ENCODE peak calls at places on chromosomes 12 and 14, in seven cellular contexts. V is glutamatergic neuron, K is left ventricle myocardium inferior, N is HCT116, T is AG09309, D is H9, W is mammary epithelial cell. P is an unnamed sample.

GRCh38 chr12:56529656-56530055 is 8.0 kb downstream of the RBMS2 start:
- DNase-seq in D (no peak), V (no peak), W (peak), K (no peak), N (no peak), T (no peak), P (no peak)

GRCh38 chr12:100656806-100657205 is 83.3 kb downstream of the GAS2L3 start:
- DNase-seq in W (no peak), D (no peak), K (no peak), V (no peak), T (no peak), N (no peak), P (no peak)

GRCh38 chr14:63276492-63277342 is 42.0 kb downstream of the GPHB5 start:
- DNase-seq in D (no peak), K (no peak), T (peak), N (peak), V (no peak), W (peak), P (peak)

GRCh38 chr12:113591480-113591971 is 119.9 kb upstream of the LHX5 start:
- DNase-seq in W (no peak), D (peak), K (no peak), T (no peak), N (no peak), V (peak), P (no peak)

GRCh38 chr14:31229638-31230229 is 22.1 kb upstream of the HECTD1 start:
- DNase-seq in N (peak), W (peak), K (peak), D (peak), T (peak), V (no peak), P (peak)

GRCh38 chr14:65879218-65880009 is 466.9 kb downstream of the FUT8 start:
- DNase-seq in N (peak), T (peak), K (no peak), V (no peak), W (peak), D (no peak), P (peak)

GRCh38 chr14:76827696-76828301 is 1.6 kb downstream of the LRRC74A start:
- DNase-seq in N (no peak), T (no peak), D (no peak), W (no peak), V (no peak), K (peak), P (no peak)

GRCh38 chr12:55703976-55704761 is 3.5 kb downstream of the ITGA7 start:
- DNase-seq in K (no peak), T (no peak), D (no peak), W (no peak), N (no peak), V (no peak), P (no peak)

GRCh38 chr14:64823305-64823985 is 56.3 kb downstream of the SPTB start:
- DNase-seq in V (peak), K (peak), W (peak), T (no peak), N (peak), D (peak), P (no peak)

DNA sequence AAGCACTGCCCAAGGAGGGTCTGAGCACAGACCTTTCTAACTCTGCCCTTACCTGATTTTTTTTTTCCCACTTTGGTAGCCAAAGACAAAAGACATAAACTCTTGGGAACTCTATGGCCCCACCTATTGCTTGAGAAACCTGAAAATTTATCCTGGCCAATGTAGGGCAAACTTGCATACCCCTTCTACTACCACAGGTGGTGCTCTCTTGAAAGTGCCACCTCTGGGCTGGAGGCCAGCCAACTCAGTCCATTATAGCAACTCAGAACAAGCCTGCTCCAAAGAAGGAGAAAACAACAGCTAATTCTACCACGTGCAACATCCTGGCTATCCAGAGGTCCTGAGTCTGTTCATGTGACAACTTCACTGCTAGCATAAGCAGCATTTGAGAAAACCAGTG is 55.7 kb upstream of the ABCD2 start:
- DNase-seq in K (no peak), W (no peak), D (no peak), T (no peak), V (no peak), N (peak), P (no peak)
- TF ChIP-seq CTCF in K (no peak), W (no peak), D (peak), T (no peak), V (no peak), N (no peak), P (no peak)

DNA sequence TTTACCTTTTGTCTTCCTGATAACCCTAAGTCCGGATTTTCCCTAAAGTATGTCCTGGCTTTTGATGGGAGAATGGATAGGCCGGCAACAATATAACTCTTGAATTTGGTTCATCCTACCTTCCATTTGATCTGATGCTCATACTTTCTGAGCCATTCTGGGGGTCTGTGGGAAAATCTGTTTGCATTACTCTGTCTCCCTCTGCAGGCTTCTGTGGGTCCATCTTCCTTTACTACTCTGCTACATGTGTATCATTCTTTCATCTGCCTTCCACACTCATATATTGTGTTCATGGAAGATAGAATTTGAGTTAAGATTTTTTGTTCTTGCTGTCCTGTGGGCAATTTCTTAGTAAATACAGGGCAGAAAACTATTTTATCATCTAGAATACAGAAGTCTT is 101.5 kb downstream of the NAV3 start:
- DNase-seq in W (no peak), K (no peak), N (no peak), V (no peak), T (no peak), D (peak), P (no peak)
- TF ChIP-seq CTCF in W (no peak), K (no peak), N (peak), V (no peak), T (peak), D (peak), P (no peak)

GRCh38 chr12:122880668-122881067 is 15.3 kb downstream of the VPS37B start:
- DNase-seq in N (no peak), V (peak), K (no peak), D (no peak), T (no peak), W (no peak), P (no peak)
- TF ChIP-seq CTCF in N (peak), V (no peak), K (peak), D (peak), T (peak), W (peak), P (peak)

GRCh38 chr12:57638096-57638495 is 5.1 kb upstream of the B4GALNT1 start:
- DNase-seq in D (no peak), V (no peak), T (no peak), K (no peak), W (no peak), N (no peak), P (no peak)

GRCh38 chr12:57640156-57641042 is 7.4 kb upstream of the B4GALNT1 start:
- DNase-seq in T (no peak), N (no peak), W (no peak), V (no peak), K (no peak), D (no peak), P (no peak)

GRCh38 chr12:57632898-57633825 is at the start of gene B4GALNT1:
- DNase-seq in W (peak), T (no peak), K (peak), N (peak), D (peak), V (peak), P (no peak)

GRCh38 chr12:57641699-57642442 is 8.9 kb upstream of the B4GALNT1 start:
- DNase-seq in N (no peak), D (no peak), K (no peak), W (no peak), V (no peak), T (no peak), P (no peak)

DNA sequence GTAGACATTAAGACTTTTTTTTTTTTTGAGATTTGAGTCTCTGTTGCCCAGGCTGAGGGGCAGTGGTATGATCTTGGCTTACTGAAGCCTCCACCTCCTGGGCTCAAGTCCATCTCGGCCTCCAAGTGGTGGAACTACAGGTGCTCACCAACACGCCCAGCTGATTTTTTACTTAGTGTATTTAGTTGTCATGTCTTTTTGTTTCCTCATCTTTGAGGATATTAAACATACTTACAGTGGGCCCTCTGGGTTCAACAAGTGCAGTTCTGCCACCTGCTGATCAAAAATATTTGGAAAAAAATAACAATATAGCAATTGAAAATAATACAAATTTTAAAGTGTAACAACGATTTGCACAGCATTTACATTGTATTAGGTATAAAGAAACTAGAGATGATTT is 4.4 kb upstream of the B4GALNT1 start:
- DNase-seq in K (no peak), W (no peak), D (no peak), N (no peak), T (no peak), V (no peak), P (no peak)
- TF ChIP-seq CTCF in K (no peak), W (no peak), D (no peak), N (peak), T (no peak), V (no peak), P (no peak)

DNA sequence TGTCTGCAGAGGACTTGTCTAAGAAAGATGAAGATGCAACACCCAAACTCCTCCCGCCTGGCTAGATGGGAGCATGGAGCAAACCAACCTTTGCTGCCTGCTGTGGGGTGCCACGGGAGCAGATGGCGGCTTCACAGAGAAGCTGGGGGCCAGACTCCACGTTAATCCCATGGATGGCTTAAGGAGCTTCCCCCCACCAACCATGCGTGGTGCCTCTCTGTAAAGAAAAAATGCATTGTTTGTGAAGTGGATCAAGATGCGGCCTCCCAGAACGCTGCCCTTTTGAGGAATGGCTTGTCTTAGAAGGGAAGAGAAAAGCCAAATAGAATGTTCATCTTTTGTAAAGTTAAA is 15.6 kb downstream of the MVK start:
- DNase-seq in T (no peak), W (no peak), V (no peak), D (no peak), K (no peak), N (no peak), P (no peak)
- TF ChIP-seq CTCF in T (no peak), W (no peak), V (no peak), D (no peak), K (no peak), N (no peak), P (no peak)

GRCh38 chr14:25233613-25234012 is 183.7 kb upstream of the STXBP6 start:
- DNase-seq in K (no peak), V (no peak), T (no peak), D (no peak), W (no peak), N (no peak), P (no peak)
- TF ChIP-seq CTCF in K (no peak), V (no peak), T (no peak), D (no peak), W (no peak), N (no peak), P (no peak)

GRCh38 chr14:101776315-101776714 is 14.8 kb downstream of the PPP2R5C start:
- DNase-seq in W (no peak), N (no peak), K (no peak), V (no peak), D (no peak), T (no peak), P (no peak)
- TF ChIP-seq CTCF in W (no peak), N (no peak), K (no peak), V (no peak), D (no peak), T (no peak), P (no peak)

GRCh38 chr12:89250648-89251047 is 101.7 kb downstream of the DUSP6 start:
- DNase-seq in V (no peak), D (no peak), W (no peak), N (no peak), K (no peak), T (no peak), P (no peak)

GRCh38 chr12:89252284-89252683 is 100.0 kb downstream of the DUSP6 start:
- DNase-seq in V (no peak), W (peak), T (peak), K (no peak), D (no peak), N (no peak), P (no peak)

GRCh38 chr12:89250213-89250612 is 102.1 kb downstream of the DUSP6 start:
- DNase-seq in K (no peak), N (no peak), T (no peak), W (no peak), V (no peak), D (no peak), P (no peak)

GRCh38 chr12:89253483-89253882 is 98.8 kb downstream of the DUSP6 start:
- DNase-seq in N (no peak), D (no peak), K (no peak), W (no peak), V (no peak), T (no peak), P (no peak)

DNA sequence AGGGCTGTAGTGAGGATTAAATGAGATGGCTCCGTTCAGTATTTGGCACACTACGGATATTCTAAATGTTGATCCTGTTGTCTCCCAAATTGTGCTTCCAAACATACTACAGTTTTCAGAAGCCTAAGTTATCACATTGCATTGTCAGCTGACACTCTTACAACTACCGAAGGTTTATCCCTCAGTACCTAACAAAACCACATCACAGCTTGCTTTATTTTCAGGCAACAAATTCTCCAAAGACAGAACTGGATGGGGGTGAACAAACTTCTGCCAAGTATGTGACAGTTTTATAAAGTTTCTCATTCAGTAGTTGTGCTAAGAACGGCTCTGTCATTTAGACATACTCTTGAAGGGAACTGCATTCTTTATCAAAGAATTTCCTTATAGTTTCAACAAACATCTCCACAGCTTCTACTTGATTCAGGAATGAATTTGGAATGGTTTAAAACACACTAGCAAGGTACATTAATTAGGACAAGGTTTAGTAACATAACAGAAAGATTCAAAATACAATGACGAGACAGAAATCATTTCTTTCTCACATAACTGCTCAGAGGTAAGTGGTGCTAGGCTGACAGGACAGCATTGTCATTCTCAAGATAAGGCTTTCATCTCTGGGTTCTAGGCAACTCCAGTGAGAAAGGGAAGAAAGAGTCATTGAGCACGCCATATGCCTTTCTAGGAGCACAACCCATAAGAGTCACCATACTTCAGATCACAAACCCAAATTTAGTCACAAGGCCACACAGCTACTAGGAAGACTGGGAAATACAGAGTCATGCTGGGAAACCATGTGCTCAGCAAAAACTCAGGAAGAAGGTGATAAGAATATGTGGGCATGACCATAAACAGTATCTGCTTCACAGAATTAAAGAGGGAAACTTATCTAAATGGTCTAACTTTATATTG is 100.7 kb downstream of the DUSP6 start:
- DNase-seq in T (no peak), N (no peak), V (no peak), W (no peak), D (no peak), K (no peak), P (no peak)
- TF ChIP-seq CTCF in T (no peak), N (no peak), V (no peak), W (no peak), D (no peak), K (no peak), P (no peak)